ENCODE peak calls at places on chromosomes 11 and 22, in nine cellular contexts. I, K, H, P, C, D, M, R and E are unnamed samples.
A peak's percentile ranks its signal among the peaks of the same experiment; 100 is the strongest.

GRCh38 chr22:35664955-35665577 is 16.8 kb downstream of the APOL6 start:
- DNase-seq in I (no peak), K (no peak), H (no peak), P (no peak), C (no peak), D (no peak), M (no peak), R (no peak), E (no peak)

GRCh38 chr11:101508370-101508769 is 75.4 kb downstream of the TRPC6 start:
- DNase-seq in I (no peak), K (no peak), H (no peak), P (no peak), C (no peak), D (no peak), M (no peak), R (no peak), E (no peak)

GRCh38 chr22:43823911-43824665 is 12.0 kb upstream of the EFCAB6 start:
- DNase-seq in I (no peak), K (no peak), H (no peak), P (no peak), C (peak; percentile 35), D (no peak), M (no peak), R (no peak), E (no peak)

GRCh38 chr11:63768232-63769043 is at the start of gene ZFTA:
- DNase-seq in I (peak; percentile 83), K (peak; percentile 53), H (peak; percentile 33), P (peak; percentile 34), C (peak; percentile 83), D (peak; percentile 72), M (peak; percentile 64), R (peak; percentile 63), E (peak; percentile 36)

GRCh38 chr22:46052331-46052771 is 75.4 kb upstream of the WNT7B start:
- DNase-seq in I (no peak), K (no peak), H (no peak), P (no peak), C (peak; percentile 63), D (no peak), M (no peak), R (no peak), E (no peak)

GRCh38 chr11:87529486-87529885 is 491.8 kb downstream of the TMEM135 start:
- DNase-seq in I (no peak), K (no peak), H (no peak), P (no peak), C (no peak), D (no peak), M (no peak), R (no peak), E (no peak)

GRCh38 chr11:77547863-77548551 is 41.7 kb upstream of the AQP11 start:
- DNase-seq in I (peak; percentile 14), K (peak; percentile 8), H (no peak), P (no peak), C (no peak), D (peak; percentile 56), M (peak; percentile 53), R (no peak), E (no peak)

GRCh38 chr11:71078482-71078881 is 173.9 kb downstream of the SHANK2 start:
- DNase-seq in I (no peak), K (no peak), H (no peak), P (no peak), C (no peak), D (no peak), M (no peak), R (no peak), E (no peak)

GRCh38 chr11:78202733-78203167 is 14.0 kb downstream of the USP35 start:
- DNase-seq in I (no peak), K (no peak), H (peak; percentile 10), P (no peak), C (no peak), D (no peak), M (no peak), R (peak; percentile 36), E (peak; percentile 63)

GRCh38 chr11:127000291-127000968 is at the start of gene KIRREL3:
- DNase-seq in I (peak; percentile 41), K (no peak), H (no peak), P (no peak), C (no peak), D (no peak), M (no peak), R (no peak), E (no peak)

GRCh38 chr11:47961383-47961782 is 19.0 kb upstream of the PTPRJ start:
- DNase-seq in I (no peak), K (no peak), H (no peak), P (no peak), C (no peak), D (no peak), M (no peak), R (no peak), E (no peak)

GRCh38 chr11:65112226-65112550 is 516 bp downstream of the TM7SF2 start:
- DNase-seq in I (no peak), K (no peak), H (no peak), P (no peak), C (no peak), D (no peak), M (no peak), R (no peak), E (no peak)

GRCh38 chr22:35697142-35697541 is 20.5 kb upstream of the APOL5 start:
- DNase-seq in I (no peak), K (no peak), H (no peak), P (no peak), C (no peak), D (no peak), M (no peak), R (peak; percentile 28), E (no peak)

GRCh38 chr11:119418759-119419158 is 4.2 kb downstream of the THY1 start:
- DNase-seq in I (no peak), K (no peak), H (no peak), P (no peak), C (no peak), D (no peak), M (no peak), R (no peak), E (no peak)

GRCh38 chr11:92383430-92383829 is 158.8 kb downstream of the FAT3 start:
- DNase-seq in I (no peak), K (no peak), H (no peak), P (no peak), C (no peak), D (no peak), M (no peak), R (no peak), E (no peak)

GRCh38 chr11:119996556-119996955 is 141.4 kb downstream of the TRIM29 start:
- DNase-seq in I (no peak), K (no peak), H (no peak), P (no peak), C (no peak), D (no peak), M (no peak), R (no peak), E (no peak)

GRCh38 chr11:30091728-30092127 is 74.9 kb upstream of the KCNA4 start:
- DNase-seq in I (no peak), K (no peak), H (no peak), P (no peak), C (no peak), D (no peak), M (no peak), R (no peak), E (no peak)

GRCh38 chr11:128707671-128708070 is 13.8 kb downstream of the FLI1 start:
- DNase-seq in I (no peak), K (no peak), H (no peak), P (no peak), C (no peak), D (no peak), M (no peak), R (no peak), E (no peak)

GRCh38 chr22:41687901-41688364 is 734 bp downstream of the SNU13 start:
- DNase-seq in I (no peak), K (no peak), H (no peak), P (no peak), C (peak; percentile 69), D (no peak), M (no peak), R (peak; percentile 25), E (no peak)

GRCh38 chr11:133619397-133619796 is 87.1 kb upstream of the OPCML start:
- DNase-seq in I (no peak), K (no peak), H (no peak), P (no peak), C (no peak), D (no peak), M (no peak), R (no peak), E (no peak)

GRCh38 chr11:16973565-16973964 is 40.6 kb downstream of the PLEKHA7 start:
- DNase-seq in I (no peak), K (no peak), H (no peak), P (no peak), C (no peak), D (no peak), M (no peak), R (no peak), E (no peak)